ENCODE peak calls at places on chromosomes 5 and 9, in nine cellular contexts. One of them, this sample, is unnamed.

GRCh38 chr5:77853353-77853907 is 77.3 kb upstream of the TBCA start:
- DNase-seq in heart left ventricle: no peak
- DNase-seq in epithelial cell of esophagus: no peak
- DNase-seq in cardiac muscle cell: no peak
- DNase-seq in AG09309: no peak
- DNase-seq in MCF 10A: no peak
- DNase-seq in WTC11: no peak
- DNase-seq in AG10803: no peak
- DNase-seq in colonic mucosa: no peak
- DNase-seq in this sample: no peak

GRCh38 chr9:969310-969692 is 7.2 kb upstream of the DMRT3 start:
- DNase-seq in heart left ventricle: no peak
- DNase-seq in WTC11: no peak
- DNase-seq in colonic mucosa: no peak
- DNase-seq in AG09309: no peak
- DNase-seq in epithelial cell of esophagus: no peak
- DNase-seq in cardiac muscle cell: no peak
- DNase-seq in AG10803: no peak
- DNase-seq in MCF 10A: no peak
- DNase-seq in this sample: no peak

GRCh38 chr5:122172207-122172606 is 42.9 kb downstream of the ZNF474 start:
- DNase-seq in MCF 10A: no peak
- DNase-seq in WTC11: no peak
- DNase-seq in AG09309: no peak
- DNase-seq in AG10803: no peak
- DNase-seq in heart left ventricle: no peak
- DNase-seq in epithelial cell of esophagus: no peak
- DNase-seq in colonic mucosa: no peak
- DNase-seq in cardiac muscle cell: no peak
- DNase-seq in this sample: no peak

GRCh38 chr9:91039125-91039834 is 237.7 kb downstream of the SYK start:
- DNase-seq in MCF 10A: no peak
- DNase-seq in AG10803: no peak
- DNase-seq in heart left ventricle: no peak
- DNase-seq in epithelial cell of esophagus: no peak
- DNase-seq in colonic mucosa: no peak
- DNase-seq in WTC11: no peak
- DNase-seq in AG09309: no peak
- DNase-seq in cardiac muscle cell: no peak
- DNase-seq in this sample: no peak

GRCh38 chr9:89153618-89154017 is 25.0 kb downstream of the SHC3 start:
- DNase-seq in epithelial cell of esophagus: peak; percentile 95
- DNase-seq in MCF 10A: peak; percentile 73
- DNase-seq in heart left ventricle: no peak
- DNase-seq in AG10803: peak; percentile 69
- DNase-seq in AG09309: no peak
- DNase-seq in colonic mucosa: no peak
- DNase-seq in cardiac muscle cell: no peak
- DNase-seq in WTC11: no peak
- DNase-seq in this sample: no peak

GRCh38 chr5:670396-671270 is 22.5 kb downstream of the TPPP start:
- DNase-seq in AG09309: no peak
- DNase-seq in WTC11: no peak
- DNase-seq in AG10803: no peak
- DNase-seq in colonic mucosa: no peak
- DNase-seq in heart left ventricle: peak; percentile 13
- DNase-seq in cardiac muscle cell: no peak
- DNase-seq in MCF 10A: no peak
- DNase-seq in epithelial cell of esophagus: no peak
- DNase-seq in this sample: no peak

GRCh38 chr5:163874431-163874830 is 369.0 kb downstream of the MAT2B start:
- DNase-seq in epithelial cell of esophagus: no peak
- DNase-seq in AG10803: no peak
- DNase-seq in AG09309: no peak
- DNase-seq in MCF 10A: no peak
- DNase-seq in colonic mucosa: no peak
- DNase-seq in WTC11: no peak
- DNase-seq in heart left ventricle: no peak
- DNase-seq in cardiac muscle cell: no peak
- DNase-seq in this sample: no peak

GRCh38 chr9:76292658-76293057 is 101.6 kb downstream of the RFK start:
- DNase-seq in colonic mucosa: no peak
- DNase-seq in WTC11: no peak
- DNase-seq in MCF 10A: no peak
- DNase-seq in heart left ventricle: no peak
- DNase-seq in epithelial cell of esophagus: no peak
- DNase-seq in AG09309: no peak
- DNase-seq in cardiac muscle cell: no peak
- DNase-seq in AG10803: no peak
- DNase-seq in this sample: no peak

GRCh38 chr5:130871346-130872086 is 293.5 kb downstream of the HINT1 start:
- DNase-seq in AG10803: peak; percentile 96
- DNase-seq in AG09309: peak; percentile 28
- DNase-seq in epithelial cell of esophagus: peak; percentile 46
- DNase-seq in heart left ventricle: no peak
- DNase-seq in MCF 10A: peak; percentile 68
- DNase-seq in WTC11: peak; percentile 27
- DNase-seq in colonic mucosa: peak; percentile 49
- DNase-seq in cardiac muscle cell: peak; percentile 45
- DNase-seq in this sample: peak; percentile 81

GRCh38 chr5:65041296-65042158 is 272.8 kb downstream of the CWC27 start:
- DNase-seq in cardiac muscle cell: no peak
- DNase-seq in epithelial cell of esophagus: no peak
- DNase-seq in WTC11: no peak
- DNase-seq in AG10803: peak; percentile 59
- DNase-seq in colonic mucosa: no peak
- DNase-seq in AG09309: no peak
- DNase-seq in MCF 10A: no peak
- DNase-seq in heart left ventricle: no peak
- DNase-seq in this sample: no peak

GRCh38 chr5:108144332-108144731 is 237.6 kb downstream of the FBXL17 start:
- DNase-seq in WTC11: no peak
- DNase-seq in AG09309: no peak
- DNase-seq in heart left ventricle: no peak
- DNase-seq in colonic mucosa: no peak
- DNase-seq in MCF 10A: no peak
- DNase-seq in AG10803: no peak
- DNase-seq in epithelial cell of esophagus: no peak
- DNase-seq in cardiac muscle cell: no peak
- DNase-seq in this sample: no peak

GRCh38 chr9:91776409-91777365 is 173.3 kb downstream of the ROR2 start:
- DNase-seq in WTC11: no peak
- DNase-seq in cardiac muscle cell: no peak
- DNase-seq in AG09309: peak; percentile 28
- DNase-seq in AG10803: peak; percentile 54
- DNase-seq in epithelial cell of esophagus: no peak
- DNase-seq in MCF 10A: peak; percentile 53
- DNase-seq in heart left ventricle: no peak
- DNase-seq in colonic mucosa: peak; percentile 3
- DNase-seq in this sample: no peak

GRCh38 chr9:127751269-127752054 is 16.4 kb upstream of the TOR2A start:
- DNase-seq in WTC11: peak; percentile 73
- DNase-seq in epithelial cell of esophagus: peak; percentile 41
- DNase-seq in MCF 10A: peak; percentile 31
- DNase-seq in heart left ventricle: no peak
- DNase-seq in cardiac muscle cell: peak; percentile 76
- DNase-seq in AG10803: peak; percentile 12
- DNase-seq in AG09309: no peak
- DNase-seq in colonic mucosa: no peak
- DNase-seq in this sample: no peak

GRCh38 chr5:112820246-112820645 is 40.8 kb upstream of the SRP19 start:
- DNase-seq in heart left ventricle: no peak
- DNase-seq in WTC11: no peak
- DNase-seq in MCF 10A: no peak
- DNase-seq in epithelial cell of esophagus: no peak
- DNase-seq in cardiac muscle cell: no peak
- DNase-seq in AG10803: no peak
- DNase-seq in AG09309: no peak
- DNase-seq in colonic mucosa: no peak
- DNase-seq in this sample: no peak

GRCh38 chr9:108444400-108445358 is 411.1 kb downstream of the ACTL7B start:
- DNase-seq in MCF 10A: peak; percentile 88
- DNase-seq in WTC11: no peak
- DNase-seq in heart left ventricle: no peak
- DNase-seq in AG10803: peak; percentile 97
- DNase-seq in AG09309: peak; percentile 93
- DNase-seq in cardiac muscle cell: no peak
- DNase-seq in epithelial cell of esophagus: peak; percentile 96
- DNase-seq in colonic mucosa: no peak
- DNase-seq in this sample: no peak

DNA sequence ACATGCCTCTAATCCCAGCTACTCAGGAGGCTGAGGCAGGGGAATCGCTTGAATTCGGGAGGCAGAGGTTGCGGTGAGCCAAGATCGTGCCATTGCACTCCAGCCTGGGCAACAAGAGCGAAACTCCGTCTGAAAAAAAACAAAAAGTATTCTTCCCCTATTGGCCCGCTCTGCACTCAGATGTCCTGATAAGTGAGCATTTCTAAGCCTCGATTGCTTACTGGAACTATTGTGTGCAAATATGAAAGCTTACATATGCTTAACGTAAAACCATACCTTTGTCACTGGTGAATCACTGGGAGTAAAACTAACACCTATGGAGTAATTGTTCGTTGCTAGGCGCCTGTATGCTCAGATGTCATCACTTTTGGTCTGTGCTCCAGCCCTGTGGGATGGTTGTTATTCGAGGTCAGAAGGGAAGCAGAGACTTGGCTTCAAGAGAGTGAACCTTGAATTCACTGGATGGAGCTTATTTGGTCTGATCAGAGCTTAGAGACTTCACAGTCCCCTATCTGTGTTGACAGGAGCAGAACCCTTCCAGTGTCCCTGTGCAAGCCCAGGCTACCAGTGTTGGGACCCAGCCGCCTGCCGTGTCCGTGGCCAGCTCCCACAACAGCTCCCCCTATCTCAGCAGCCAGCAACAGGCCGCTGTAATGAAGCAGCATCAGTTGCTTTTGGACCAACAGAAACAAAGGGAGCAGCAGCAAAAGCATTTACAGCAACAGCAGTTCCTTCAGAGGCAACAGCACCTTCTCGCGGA is 25.3 kb upstream of the LTC4S start:
- DNase-seq in AG10803: no peak
- DNase-seq in WTC11: peak; percentile 54
- DNase-seq in colonic mucosa: no peak
- DNase-seq in MCF 10A: no peak
- DNase-seq in heart left ventricle: no peak
- DNase-seq in cardiac muscle cell: peak; percentile 75
- DNase-seq in epithelial cell of esophagus: peak; percentile 21
- DNase-seq in AG09309: no peak
- DNase-seq in this sample: no peak
- TF ChIP-seq CTCF in AG10803: no peak
- TF ChIP-seq CTCF in WTC11: no peak
- TF ChIP-seq CTCF in colonic mucosa: no peak
- TF ChIP-seq CTCF in MCF 10A: no peak
- TF ChIP-seq CTCF in heart left ventricle: no peak
- TF ChIP-seq CTCF in cardiac muscle cell: peak; percentile 25
- TF ChIP-seq CTCF in epithelial cell of esophagus: no peak
- TF ChIP-seq CTCF in AG09309: peak; percentile 1
- TF ChIP-seq CTCF in this sample: no peak

GRCh38 chr5:120803282-120803681 is 339.2 kb downstream of the PRR16 start:
- DNase-seq in MCF 10A: peak; percentile 33
- DNase-seq in AG10803: peak; percentile 49
- DNase-seq in WTC11: no peak
- DNase-seq in epithelial cell of esophagus: peak; percentile 18
- DNase-seq in heart left ventricle: no peak
- DNase-seq in cardiac muscle cell: no peak
- DNase-seq in AG09309: no peak
- DNase-seq in colonic mucosa: no peak
- DNase-seq in this sample: no peak
- TF ChIP-seq CTCF in MCF 10A: peak; percentile 41
- TF ChIP-seq CTCF in AG10803: peak; percentile 38
- TF ChIP-seq CTCF in WTC11: no peak
- TF ChIP-seq CTCF in epithelial cell of esophagus: no peak
- TF ChIP-seq CTCF in heart left ventricle: no peak
- TF ChIP-seq CTCF in cardiac muscle cell: no peak
- TF ChIP-seq CTCF in AG09309: no peak
- TF ChIP-seq CTCF in colonic mucosa: no peak
- TF ChIP-seq CTCF in this sample: no peak

DNA sequence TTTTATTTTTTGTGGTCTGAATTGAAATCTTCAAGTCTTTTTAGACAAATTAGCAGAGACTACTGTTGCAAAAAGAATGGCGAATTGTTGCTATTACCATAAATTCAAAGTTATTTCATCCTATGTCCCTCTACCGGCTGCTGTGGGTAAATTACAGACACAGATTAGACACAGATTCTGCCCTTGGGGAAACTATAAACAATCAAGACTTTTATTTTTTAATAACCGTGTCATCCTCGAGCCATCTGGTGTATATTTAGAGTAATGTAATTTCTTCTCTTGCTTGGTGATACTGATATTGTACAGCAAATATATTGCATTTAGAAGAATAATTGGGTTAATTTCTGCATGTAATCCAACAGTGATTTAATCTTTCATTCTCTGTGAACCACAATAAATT is 228.0 kb upstream of the ADAMTSL1 start:
- DNase-seq in epithelial cell of esophagus: no peak
- DNase-seq in WTC11: no peak
- DNase-seq in heart left ventricle: no peak
- DNase-seq in AG09309: no peak
- DNase-seq in AG10803: peak; percentile 29
- DNase-seq in MCF 10A: no peak
- DNase-seq in cardiac muscle cell: no peak
- DNase-seq in colonic mucosa: no peak
- DNase-seq in this sample: no peak
- TF ChIP-seq CTCF in epithelial cell of esophagus: peak; percentile 5
- TF ChIP-seq CTCF in WTC11: no peak
- TF ChIP-seq CTCF in heart left ventricle: no peak
- TF ChIP-seq CTCF in AG09309: peak; percentile 37
- TF ChIP-seq CTCF in AG10803: peak; percentile 64
- TF ChIP-seq CTCF in MCF 10A: no peak
- TF ChIP-seq CTCF in cardiac muscle cell: peak; percentile 38
- TF ChIP-seq CTCF in colonic mucosa: no peak
- TF ChIP-seq CTCF in this sample: no peak

GRCh38 chr5:150488519-150489357 is 19.2 kb upstream of the NDST1 start:
- DNase-seq in cardiac muscle cell: no peak
- DNase-seq in colonic mucosa: no peak
- DNase-seq in epithelial cell of esophagus: no peak
- DNase-seq in AG09309: peak; percentile 62
- DNase-seq in WTC11: no peak
- DNase-seq in MCF 10A: peak; percentile 69
- DNase-seq in AG10803: peak; percentile 94
- DNase-seq in heart left ventricle: peak; percentile 83
- DNase-seq in this sample: no peak

GRCh38 chr5:150484964-150485769 is 22.8 kb upstream of the NDST1 start:
- DNase-seq in colonic mucosa: no peak
- DNase-seq in heart left ventricle: no peak
- DNase-seq in epithelial cell of esophagus: no peak
- DNase-seq in WTC11: no peak
- DNase-seq in cardiac muscle cell: no peak
- DNase-seq in MCF 10A: no peak
- DNase-seq in AG10803: no peak
- DNase-seq in AG09309: no peak
- DNase-seq in this sample: no peak

GRCh38 chr5:150487199-150488061 is 20.5 kb upstream of the NDST1 start:
- DNase-seq in WTC11: no peak
- DNase-seq in cardiac muscle cell: no peak
- DNase-seq in MCF 10A: peak; percentile 89
- DNase-seq in epithelial cell of esophagus: peak; percentile 72
- DNase-seq in heart left ventricle: no peak
- DNase-seq in colonic mucosa: peak; percentile 59
- DNase-seq in AG09309: no peak
- DNase-seq in AG10803: peak; percentile 69
- DNase-seq in this sample: no peak

GRCh38 chr5:150485770-150486401 is 22.0 kb upstream of the NDST1 start:
- DNase-seq in epithelial cell of esophagus: no peak
- DNase-seq in AG10803: peak; percentile 62
- DNase-seq in AG09309: no peak
- DNase-seq in WTC11: peak; percentile 67
- DNase-seq in MCF 10A: peak; percentile 44
- DNase-seq in cardiac muscle cell: peak; percentile 74
- DNase-seq in colonic mucosa: peak; percentile 68
- DNase-seq in heart left ventricle: peak; percentile 75
- DNase-seq in this sample: peak; percentile 81

GRCh38 chr5:150486402-150487198 is 21.3 kb upstream of the NDST1 start:
- DNase-seq in cardiac muscle cell: peak; percentile 90
- DNase-seq in heart left ventricle: peak; percentile 75
- DNase-seq in WTC11: peak; percentile 86
- DNase-seq in epithelial cell of esophagus: peak; percentile 71
- DNase-seq in AG10803: peak; percentile 63
- DNase-seq in AG09309: no peak
- DNase-seq in colonic mucosa: peak; percentile 68
- DNase-seq in MCF 10A: peak; percentile 51
- DNase-seq in this sample: peak; percentile 69
- TF ChIP-seq CTCF in cardiac muscle cell: no peak
- TF ChIP-seq CTCF in heart left ventricle: no peak
- TF ChIP-seq CTCF in WTC11: no peak
- TF ChIP-seq CTCF in epithelial cell of esophagus: no peak
- TF ChIP-seq CTCF in AG10803: no peak
- TF ChIP-seq CTCF in AG09309: no peak
- TF ChIP-seq CTCF in colonic mucosa: no peak
- TF ChIP-seq CTCF in MCF 10A: peak; percentile 13
- TF ChIP-seq CTCF in this sample: no peak